ENCODE peak calls at places on chromosome 15, in five cellular contexts. J, M, A, X and N are unnamed samples.

GRCh38 chr15:55694652-55695150 is 48.3 kb downstream of the PRTG start:
- DNase-seq in J (no peak), M (no peak), A (peak; percentile 81), X (no peak), N (no peak)

GRCh38 chr15:48974865-48975264 is 11.1 kb upstream of the SHC4 start:
- DNase-seq in J (no peak), M (peak; percentile 8), A (no peak), X (no peak), N (no peak)

GRCh38 chr15:71411538-71412482 is 296.5 kb downstream of the THSD4 start:
- DNase-seq in J (no peak), M (no peak), A (peak; percentile 81), X (peak; percentile 78), N (no peak)

GRCh38 chr15:36232491-36232890 is 346.9 kb upstream of the CDIN1 start:
- DNase-seq in J (no peak), M (no peak), A (no peak), X (no peak), N (no peak)

GRCh38 chr15:31396881-31397560 is 70.4 kb downstream of the KLF13 start:
- DNase-seq in J (peak; percentile 76), M (peak; percentile 66), A (peak; percentile 89), X (peak; percentile 91), N (peak; percentile 78)

GRCh38 chr15:57540736-57541135 is 51.0 kb upstream of the MYZAP start:
- DNase-seq in J (no peak), M (no peak), A (no peak), X (no peak), N (no peak)

GRCh38 chr15:46277994-46278885 is 643.4 kb downstream of the SQOR start:
- DNase-seq in J (no peak), M (no peak), A (no peak), X (no peak), N (no peak)

GRCh38 chr15:51267714-51268105 is 70.7 kb downstream of the CYP19A1 start:
- DNase-seq in J (no peak), M (no peak), A (no peak), X (no peak), N (no peak)

GRCh38 chr15:95998935-95999334 is 331.6 kb upstream of the NR2F2 start:
- DNase-seq in J (no peak), M (no peak), A (no peak), X (no peak), N (no peak)

GRCh38 chr15:51536965-51537574 is 85.5 kb downstream of the DMXL2 start:
- DNase-seq in J (no peak), M (peak; percentile 10), A (peak; percentile 63), X (no peak), N (no peak)

GRCh38 chr15:63203451-63204090 is 14.2 kb downstream of the RAB8B start:
- DNase-seq in J (no peak), M (no peak), A (no peak), X (no peak), N (no peak)

GRCh38 chr15:63610209-63610841 is 13.1 kb downstream of the FBXL22 start:
- DNase-seq in J (peak; percentile 43), M (peak; percentile 69), A (peak; percentile 81), X (peak; percentile 63), N (no peak)

GRCh38 chr15:67578020-67578600 is 35.6 kb downstream of the MAP2K5 start:
- DNase-seq in J (no peak), M (no peak), A (no peak), X (no peak), N (no peak)
- TF ChIP-seq CTCF in J (no peak), M (no peak), A (no peak), X (no peak), N (no peak)

DNA sequence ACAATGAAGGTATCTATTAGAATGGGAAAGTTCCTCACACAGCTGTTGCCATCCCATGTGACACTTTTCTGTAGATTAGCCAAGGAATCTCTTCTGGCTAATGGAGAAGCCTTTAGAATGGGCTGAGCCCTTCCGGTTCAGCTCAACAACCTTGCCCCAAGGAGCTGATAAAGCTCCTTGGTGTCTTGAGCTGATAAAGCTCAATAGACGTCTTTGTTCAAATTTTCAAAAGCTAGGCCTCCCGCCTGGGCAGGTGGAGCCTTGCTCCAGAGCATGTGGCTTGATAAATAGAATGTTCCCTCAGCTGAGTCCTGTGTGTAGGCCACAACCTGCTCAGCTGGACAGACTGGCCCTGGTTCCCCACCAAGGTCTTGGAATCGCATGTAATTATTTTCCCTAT is 7.2 kb upstream of the BNIP2 start:
- DNase-seq in J (no peak), M (no peak), A (no peak), X (no peak), N (no peak)
- H3K27ac ChIP-seq in J (no peak overlapping the region), M (no peak overlapping the region), A (no peak overlapping the region), X (no peak overlapping the region), N (no peak overlapping the region)

GRCh38 chr15:88800026-88800425 is 3.2 kb upstream of the ACAN start:
- DNase-seq in J (no peak), M (no peak), A (no peak), X (no peak), N (peak; percentile 53)
- H3K27me3 ChIP-seq in J (no peaks in the 10 kb centered on the region), M (peaks cover 5% of the 10 kb centered on the region), A (peaks cover 32% of the 10 kb centered on the region), X (peaks cover 6% of the 10 kb centered on the region), N (peaks cover 48% of the 10 kb centered on the region)

GRCh38 chr15:87034886-87035285 is 955.2 kb downstream of the AGBL1 start:
- DNase-seq in J (no peak), M (no peak), A (no peak), X (no peak), N (no peak)

GRCh38 chr15:87031545-87032230 is 952.0 kb downstream of the AGBL1 start:
- DNase-seq in J (no peak), M (no peak), A (no peak), X (no peak), N (peak; percentile 70)

GRCh38 chr15:87038404-87038803 is 958.7 kb downstream of the AGBL1 start:
- DNase-seq in J (no peak), M (no peak), A (no peak), X (no peak), N (no peak)

GRCh38 chr15:87032291-87032690 is 952.6 kb downstream of the AGBL1 start:
- DNase-seq in J (no peak), M (no peak), A (no peak), X (no peak), N (peak; percentile 64)

DNA sequence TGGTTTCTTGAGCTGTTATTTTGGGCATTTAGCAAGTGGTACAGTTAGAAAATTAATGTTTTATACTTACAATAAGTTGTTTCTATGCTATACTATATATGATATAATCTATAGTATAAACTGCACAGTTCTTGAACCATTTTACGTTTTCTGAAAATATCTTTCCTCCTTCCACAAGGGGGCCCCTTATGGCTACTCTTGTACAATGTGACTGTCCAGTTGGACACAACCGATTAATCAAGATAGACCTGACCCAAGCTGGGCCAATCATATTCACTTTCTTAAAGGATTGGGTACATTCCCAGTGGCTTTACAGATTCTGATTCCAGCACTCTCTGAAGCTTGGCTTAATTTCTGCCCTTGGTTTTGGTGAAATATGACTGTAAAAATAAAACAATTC is 953.4 kb downstream of the AGBL1 start:
- DNase-seq in J (no peak), M (no peak), A (no peak), X (no peak), N (no peak)
- TF ChIP-seq CTCF in J (no peak), M (no peak), A (no peak), X (no peak), N (peak; percentile 34)

GRCh38 chr15:25884354-25884753 is 21.2 kb upstream of the ATP10A start:
- DNase-seq in J (no peak), M (no peak), A (no peak), X (no peak), N (no peak)

GRCh38 chr15:25890532-25890931 is 27.4 kb upstream of the ATP10A start:
- DNase-seq in J (no peak), M (no peak), A (no peak), X (no peak), N (no peak)

GRCh38 chr15:25891108-25891507 is 28.0 kb upstream of the ATP10A start:
- DNase-seq in J (no peak), M (no peak), A (peak; percentile 35), X (no peak), N (no peak)

GRCh38 chr15:25886498-25887140 is 23.5 kb upstream of the ATP10A start:
- DNase-seq in J (no peak), M (no peak), A (peak; percentile 19), X (no peak), N (no peak)

GRCh38 chr15:25887870-25888269 is 24.7 kb upstream of the ATP10A start:
- DNase-seq in J (no peak), M (no peak), A (no peak), X (no peak), N (no peak)
- H3K27ac ChIP-seq in J (no peak overlapping the region), M (no peak overlapping the region), A (no peak overlapping the region), X (no peak overlapping the region), N (no peak overlapping the region)